ENCODE peak calls at places on chromosomes 5 and 9, in five cellular contexts. N is stimulated activated CD4-positive, alpha-beta T cell treated with anti-CD3 and anti-CD28 coated beads, TNF-alpha, amount 100 ng/mL, for 48 hours; Z is small intestine; S is aorta; H is NCI-H1436. Q is an unnamed sample.

GRCh38 chr5:134873494-134873893 is 677 bp upstream of the TXNDC15 start:
- DNase-seq in S (no peak), Z (no peak), H (peak), N (no peak), Q (no peak)

GRCh38 chr9:81028504-81028903 is 660.8 kb downstream of the TLE1 start:
- DNase-seq in H (no peak), Z (no peak), N (no peak), S (no peak), Q (peak)

GRCh38 chr5:160894-161540 is 30.3 kb upstream of the LRRC14B start:
- DNase-seq in H (no peak), Z (no peak), N (no peak), S (no peak), Q (no peak)

GRCh38 chr5:102715405-102715804 is 39.7 kb upstream of the PAM start:
- DNase-seq in N (peak), Z (no peak), S (no peak), H (no peak), Q (peak)

GRCh38 chr9:77271023-77271690 is 93.8 kb downstream of the VPS13A start:
- DNase-seq in H (no peak), S (no peak), N (no peak), Z (no peak), Q (no peak)

GRCh38 chr5:37774912-37775483 is 64.8 kb downstream of the GDNF start:
- DNase-seq in S (no peak), H (no peak), N (peak), Z (no peak), Q (no peak)

GRCh38 chr5:31948006-31948405 is 226.1 kb downstream of the GOLPH3 start:
- DNase-seq in S (no peak), Z (no peak), H (no peak), N (no peak), Q (no peak)

GRCh38 chr9:95268681-95269080 is 48.8 kb downstream of the FANCC start:
- DNase-seq in H (peak), Z (peak), S (no peak), N (no peak), Q (no peak)

GRCh38 chr5:98839469-98840383 is 66.3 kb downstream of the RGMB start:
- DNase-seq in S (no peak), Z (peak), N (no peak), H (no peak), Q (no peak)

GRCh38 chr5:175535781-175536180 is 57.4 kb downstream of the SFXN1 start:
- DNase-seq in Z (peak), S (no peak), N (no peak), H (no peak), Q (no peak)

GRCh38 chr5:73180561-73180960 is 7.6 kb downstream of the TMEM174 start:
- DNase-seq in H (no peak), N (no peak), Z (no peak), S (no peak), Q (no peak)

GRCh38 chr9:35515766-35516165 is 25.9 kb downstream of the RUSC2 start:
- DNase-seq in H (no peak), Z (no peak), S (no peak), N (no peak), Q (no peak)

GRCh38 chr5:53631251-53631650 is 70.8 kb downstream of the NDUFS4 start:
- DNase-seq in H (no peak), N (no peak), Z (no peak), S (no peak), Q (no peak)

GRCh38 chr5:88203977-88204735 is 64.5 kb downstream of the TMEM161B start:
- DNase-seq in S (no peak), Z (peak), N (peak), H (peak), Q (no peak)

GRCh38 chr9:137742698-137743097 is 123.9 kb downstream of the EHMT1 start:
- DNase-seq in N (no peak), S (no peak), Z (no peak), H (no peak), Q (no peak)

GRCh38 chr9:23044549-23044948 is 597.9 kb downstream of the DMRTA1 start:
- DNase-seq in H (no peak), Z (no peak), S (no peak), N (no peak), Q (no peak)

GRCh38 chr5:4254736-4255135 is 659.1 kb downstream of the IRX1 start:
- DNase-seq in N (no peak), Z (peak), S (no peak), H (no peak), Q (no peak)

GRCh38 chr5:122030251-122030650 is 47.8 kb downstream of the LOX start:
- DNase-seq in S (no peak), Z (no peak), N (no peak), H (no peak), Q (no peak)

GRCh38 chr5:5044240-5044840 is 95.8 kb upstream of the ADAMTS16 start:
- DNase-seq in N (no peak), H (no peak), Z (no peak), S (no peak), Q (no peak)

GRCh38 chr9:99466787-99467186 is 244.7 kb downstream of the SEC61B start:
- DNase-seq in N (no peak), Z (peak), H (no peak), S (no peak), Q (no peak)

GRCh38 chr5:175870820-175871447 is 444 bp upstream of the CPLX2 start:
- DNase-seq in N (no peak), Z (no peak), H (no peak), S (peak), Q (no peak)

GRCh38 chr5:4579679-4580078 is 560.5 kb upstream of the ADAMTS16 start:
- DNase-seq in S (no peak), Z (no peak), N (no peak), H (no peak), Q (no peak)

GRCh38 chr5:15021286-15022046 is 149.9 kb upstream of the ANKH start:
- DNase-seq in S (peak), H (no peak), Z (no peak), N (no peak), Q (peak)

GRCh38 chr9:123418052-123418430 is 62.0 kb downstream of the CRB2 start:
- DNase-seq in Z (no peak), H (no peak), N (no peak), S (peak), Q (no peak)

GRCh38 chr5:170103447-170103846 is 2.2 kb upstream of the FOXI1 start:
- DNase-seq in H (no peak), N (no peak), S (no peak), Z (no peak), Q (no peak)

GRCh38 chr9:29039258-29039657 is 1466.0 kb upstream of the C9orf72 start:
- DNase-seq in H (no peak), N (no peak), S (no peak), Z (no peak), Q (no peak)

GRCh38 chr9:90878562-90878961 is 76.9 kb downstream of the SYK start:
- DNase-seq in Z (no peak), H (no peak), N (no peak), S (no peak), Q (no peak)

GRCh38 chr5:172707285-172708182 is 63.5 kb downstream of the DUSP1 start:
- DNase-seq in N (no peak), S (peak), Z (peak), H (peak), Q (peak)

GRCh38 chr5:132260714-132261615 is 3.5 kb downstream of the PDLIM4 start:
- DNase-seq in N (peak), S (peak), H (no peak), Z (no peak), Q (no peak)

GRCh38 chr9:65400886-65401285 is 115.9 kb upstream of the FOXD4L5 start:
- DNase-seq in N (no peak), H (no peak), Z (no peak), S (no peak), Q (no peak)

GRCh38 chr9:16475996-16476395 is 394.5 kb downstream of the BNC2 start:
- DNase-seq in S (no peak), H (no peak), N (no peak), Z (no peak), Q (no peak)

GRCh38 chr9:137589441-137590122 is 730 bp downstream of the ZMYND19 start:
- DNase-seq in Z (peak), S (peak), N (no peak), H (no peak), Q (no peak)

GRCh38 chr9:4667681-4668080 is 1.4 kb upstream of the SPATA6L start:
- DNase-seq in H (no peak), N (no peak), S (no peak), Z (no peak), Q (no peak)

GRCh38 chr5:134435525-134435924 is 23.8 kb upstream of the CDKN2AIPNL start:
- DNase-seq in S (no peak), H (no peak), N (peak), Z (peak), Q (no peak)

Q was measured in AG09309.